ENCODE peak calls at places on chromosomes 2 and 18, in seven cellular contexts. One of them, this sample, is unnamed.
A peak's percentile ranks its signal among the peaks of the same experiment; 100 is the strongest.

GRCh38 chr2:84959045-84959493 is 11.9 kb upstream of the KCMF1 start:
- DNase-seq in A172: peak; percentile 92
- DNase-seq in psoas muscle: no peak
- DNase-seq in stimulated activated CD8-positive, alpha-beta memory T cell treated with anti-CD3 and anti-CD28 coated beads, Interleukin-4, amount 100 ng/mL, for 24 hours: no peak
- DNase-seq in mesothelial cell of epicardium: no peak
- DNase-seq in KBM-7: no peak
- DNase-seq in AG04449: no peak
- DNase-seq in this sample: no peak

GRCh38 chr2:62014102-62014501 is 108.6 kb downstream of the COMMD1 start:
- DNase-seq in A172: no peak
- DNase-seq in psoas muscle: peak; percentile 34
- DNase-seq in stimulated activated CD8-positive, alpha-beta memory T cell treated with anti-CD3 and anti-CD28 coated beads, Interleukin-4, amount 100 ng/mL, for 24 hours: no peak
- DNase-seq in mesothelial cell of epicardium: no peak
- DNase-seq in KBM-7: peak; percentile 38
- DNase-seq in AG04449: peak; percentile 70
- DNase-seq in this sample: peak; percentile 56

GRCh38 chr2:223285505-223286265 is 233.7 kb downstream of the KCNE4 start:
- DNase-seq in A172: no peak
- DNase-seq in psoas muscle: no peak
- DNase-seq in stimulated activated CD8-positive, alpha-beta memory T cell treated with anti-CD3 and anti-CD28 coated beads, Interleukin-4, amount 100 ng/mL, for 24 hours: no peak
- DNase-seq in mesothelial cell of epicardium: no peak
- DNase-seq in KBM-7: no peak
- DNase-seq in AG04449: no peak
- DNase-seq in this sample: no peak

GRCh38 chr2:24613154-24613814 is 122.2 kb downstream of the NCOA1 start:
- DNase-seq in A172: no peak
- DNase-seq in psoas muscle: no peak
- DNase-seq in stimulated activated CD8-positive, alpha-beta memory T cell treated with anti-CD3 and anti-CD28 coated beads, Interleukin-4, amount 100 ng/mL, for 24 hours: no peak
- DNase-seq in mesothelial cell of epicardium: no peak
- DNase-seq in KBM-7: peak; percentile 54
- DNase-seq in AG04449: no peak
- DNase-seq in this sample: no peak

GRCh38 chr2:236855176-236855865 is 230.4 kb upstream of the COPS8 start:
- DNase-seq in A172: no peak
- DNase-seq in psoas muscle: no peak
- DNase-seq in stimulated activated CD8-positive, alpha-beta memory T cell treated with anti-CD3 and anti-CD28 coated beads, Interleukin-4, amount 100 ng/mL, for 24 hours: no peak
- DNase-seq in mesothelial cell of epicardium: no peak
- DNase-seq in KBM-7: no peak
- DNase-seq in AG04449: no peak
- DNase-seq in this sample: no peak

GRCh38 chr2:96098900-96099590 is 17.3 kb downstream of the ADRA2B start:
- DNase-seq in A172: no peak
- DNase-seq in psoas muscle: peak; percentile 49
- DNase-seq in stimulated activated CD8-positive, alpha-beta memory T cell treated with anti-CD3 and anti-CD28 coated beads, Interleukin-4, amount 100 ng/mL, for 24 hours: no peak
- DNase-seq in mesothelial cell of epicardium: no peak
- DNase-seq in KBM-7: no peak
- DNase-seq in AG04449: no peak
- DNase-seq in this sample: peak; percentile 44

GRCh38 chr2:84782717-84783442 is 98.0 kb downstream of the TRABD2A start:
- DNase-seq in A172: no peak
- DNase-seq in psoas muscle: no peak
- DNase-seq in stimulated activated CD8-positive, alpha-beta memory T cell treated with anti-CD3 and anti-CD28 coated beads, Interleukin-4, amount 100 ng/mL, for 24 hours: no peak
- DNase-seq in mesothelial cell of epicardium: no peak
- DNase-seq in KBM-7: no peak
- DNase-seq in AG04449: no peak
- DNase-seq in this sample: no peak

GRCh38 chr2:237213325-237214040 is 127.8 kb downstream of the COPS8 start:
- DNase-seq in A172: no peak
- DNase-seq in psoas muscle: peak; percentile 67
- DNase-seq in stimulated activated CD8-positive, alpha-beta memory T cell treated with anti-CD3 and anti-CD28 coated beads, Interleukin-4, amount 100 ng/mL, for 24 hours: no peak
- DNase-seq in mesothelial cell of epicardium: no peak
- DNase-seq in KBM-7: no peak
- DNase-seq in AG04449: no peak
- DNase-seq in this sample: peak; percentile 83

GRCh38 chr2:217943379-217944321 is 59.1 kb downstream of the TNS1 start:
- DNase-seq in A172: peak; percentile 56
- DNase-seq in psoas muscle: peak; percentile 80
- DNase-seq in stimulated activated CD8-positive, alpha-beta memory T cell treated with anti-CD3 and anti-CD28 coated beads, Interleukin-4, amount 100 ng/mL, for 24 hours: no peak
- DNase-seq in mesothelial cell of epicardium: peak; percentile 53
- DNase-seq in KBM-7: peak; percentile 44
- DNase-seq in AG04449: no peak
- DNase-seq in this sample: peak; percentile 82

GRCh38 chr2:136527560-136527959 is 237.8 kb upstream of the THSD7B start:
- DNase-seq in A172: peak; percentile 5
- DNase-seq in psoas muscle: no peak
- DNase-seq in stimulated activated CD8-positive, alpha-beta memory T cell treated with anti-CD3 and anti-CD28 coated beads, Interleukin-4, amount 100 ng/mL, for 24 hours: no peak
- DNase-seq in mesothelial cell of epicardium: no peak
- DNase-seq in KBM-7: peak; percentile 9
- DNase-seq in AG04449: no peak
- DNase-seq in this sample: no peak

GRCh38 chr2:32624813-32625212 is 3.0 kb upstream of the TTC27 start:
- DNase-seq in A172: no peak
- DNase-seq in psoas muscle: no peak
- DNase-seq in stimulated activated CD8-positive, alpha-beta memory T cell treated with anti-CD3 and anti-CD28 coated beads, Interleukin-4, amount 100 ng/mL, for 24 hours: no peak
- DNase-seq in mesothelial cell of epicardium: no peak
- DNase-seq in KBM-7: no peak
- DNase-seq in AG04449: no peak
- DNase-seq in this sample: no peak

GRCh38 chr18:34707670-34708069 is 2.4 kb upstream of the DTNA start:
- DNase-seq in A172: peak; percentile 94
- DNase-seq in psoas muscle: no peak
- DNase-seq in stimulated activated CD8-positive, alpha-beta memory T cell treated with anti-CD3 and anti-CD28 coated beads, Interleukin-4, amount 100 ng/mL, for 24 hours: no peak
- DNase-seq in mesothelial cell of epicardium: no peak
- DNase-seq in KBM-7: no peak
- DNase-seq in AG04449: peak; percentile 63
- DNase-seq in this sample: peak; percentile 60

GRCh38 chr2:216501854-216502253 is 3.2 kb downstream of the RPL37A start:
- DNase-seq in A172: no peak
- DNase-seq in psoas muscle: no peak
- DNase-seq in stimulated activated CD8-positive, alpha-beta memory T cell treated with anti-CD3 and anti-CD28 coated beads, Interleukin-4, amount 100 ng/mL, for 24 hours: no peak
- DNase-seq in mesothelial cell of epicardium: no peak
- DNase-seq in KBM-7: no peak
- DNase-seq in AG04449: no peak
- DNase-seq in this sample: no peak

GRCh38 chr18:50748243-50749229 is 71.3 kb downstream of the MRO start:
- DNase-seq in A172: no peak
- DNase-seq in psoas muscle: no peak
- DNase-seq in stimulated activated CD8-positive, alpha-beta memory T cell treated with anti-CD3 and anti-CD28 coated beads, Interleukin-4, amount 100 ng/mL, for 24 hours: no peak
- DNase-seq in mesothelial cell of epicardium: no peak
- DNase-seq in KBM-7: no peak
- DNase-seq in AG04449: no peak
- DNase-seq in this sample: no peak

GRCh38 chr2:64404743-64405142 is 49.2 kb upstream of the LGALSL start:
- DNase-seq in A172: no peak
- DNase-seq in psoas muscle: peak; percentile 41
- DNase-seq in stimulated activated CD8-positive, alpha-beta memory T cell treated with anti-CD3 and anti-CD28 coated beads, Interleukin-4, amount 100 ng/mL, for 24 hours: no peak
- DNase-seq in mesothelial cell of epicardium: no peak
- DNase-seq in KBM-7: no peak
- DNase-seq in AG04449: no peak
- DNase-seq in this sample: peak; percentile 38

GRCh38 chr2:66271777-66272176 is 163.1 kb upstream of the MEIS1 start:
- DNase-seq in A172: no peak
- DNase-seq in psoas muscle: no peak
- DNase-seq in stimulated activated CD8-positive, alpha-beta memory T cell treated with anti-CD3 and anti-CD28 coated beads, Interleukin-4, amount 100 ng/mL, for 24 hours: no peak
- DNase-seq in mesothelial cell of epicardium: no peak
- DNase-seq in KBM-7: no peak
- DNase-seq in AG04449: no peak
- DNase-seq in this sample: no peak

GRCh38 chr2:230692760-230693159 is 19.9 kb upstream of the CAB39 start:
- DNase-seq in A172: no peak
- DNase-seq in psoas muscle: no peak
- DNase-seq in stimulated activated CD8-positive, alpha-beta memory T cell treated with anti-CD3 and anti-CD28 coated beads, Interleukin-4, amount 100 ng/mL, for 24 hours: no peak
- DNase-seq in mesothelial cell of epicardium: no peak
- DNase-seq in KBM-7: no peak
- DNase-seq in AG04449: no peak
- DNase-seq in this sample: no peak

GRCh38 chr2:211860224-211860623 is 678.4 kb downstream of the ERBB4 start:
- DNase-seq in A172: peak; percentile 13
- DNase-seq in psoas muscle: no peak
- DNase-seq in stimulated activated CD8-positive, alpha-beta memory T cell treated with anti-CD3 and anti-CD28 coated beads, Interleukin-4, amount 100 ng/mL, for 24 hours: no peak
- DNase-seq in mesothelial cell of epicardium: no peak
- DNase-seq in KBM-7: no peak
- DNase-seq in AG04449: no peak
- DNase-seq in this sample: no peak

GRCh38 chr2:107411267-107411666 is 415.4 kb upstream of the RGPD4 start:
- DNase-seq in A172: no peak
- DNase-seq in psoas muscle: no peak
- DNase-seq in stimulated activated CD8-positive, alpha-beta memory T cell treated with anti-CD3 and anti-CD28 coated beads, Interleukin-4, amount 100 ng/mL, for 24 hours: no peak
- DNase-seq in mesothelial cell of epicardium: no peak
- DNase-seq in KBM-7: no peak
- DNase-seq in AG04449: no peak
- DNase-seq in this sample: no peak

GRCh38 chr2:128449226-128450061 is 130.8 kb upstream of the HS6ST1 start:
- DNase-seq in A172: no peak
- DNase-seq in psoas muscle: no peak
- DNase-seq in stimulated activated CD8-positive, alpha-beta memory T cell treated with anti-CD3 and anti-CD28 coated beads, Interleukin-4, amount 100 ng/mL, for 24 hours: no peak
- DNase-seq in mesothelial cell of epicardium: peak; percentile 13
- DNase-seq in KBM-7: no peak
- DNase-seq in AG04449: no peak
- DNase-seq in this sample: peak; percentile 5

GRCh38 chr2:218783612-218784169 is 1.7 kb downstream of the CYP27A1 start:
- DNase-seq in A172: no peak
- DNase-seq in psoas muscle: no peak
- DNase-seq in stimulated activated CD8-positive, alpha-beta memory T cell treated with anti-CD3 and anti-CD28 coated beads, Interleukin-4, amount 100 ng/mL, for 24 hours: no peak
- DNase-seq in mesothelial cell of epicardium: no peak
- DNase-seq in KBM-7: no peak
- DNase-seq in AG04449: no peak
- DNase-seq in this sample: no peak

GRCh38 chr2:222257645-222258044 is 41.2 kb downstream of the PAX3 start:
- DNase-seq in A172: no peak
- DNase-seq in psoas muscle: no peak
- DNase-seq in stimulated activated CD8-positive, alpha-beta memory T cell treated with anti-CD3 and anti-CD28 coated beads, Interleukin-4, amount 100 ng/mL, for 24 hours: no peak
- DNase-seq in mesothelial cell of epicardium: no peak
- DNase-seq in KBM-7: no peak
- DNase-seq in AG04449: no peak
- DNase-seq in this sample: no peak

GRCh38 chr2:235066895-235067294 is 115.1 kb downstream of the SH3BP4 start:
- DNase-seq in A172: no peak
- DNase-seq in psoas muscle: no peak
- DNase-seq in stimulated activated CD8-positive, alpha-beta memory T cell treated with anti-CD3 and anti-CD28 coated beads, Interleukin-4, amount 100 ng/mL, for 24 hours: no peak
- DNase-seq in mesothelial cell of epicardium: no peak
- DNase-seq in KBM-7: no peak
- DNase-seq in AG04449: no peak
- DNase-seq in this sample: no peak

GRCh38 chr18:13273800-13274199 is 55.2 kb downstream of the LDLRAD4 start:
- DNase-seq in A172: no peak
- DNase-seq in psoas muscle: no peak
- DNase-seq in stimulated activated CD8-positive, alpha-beta memory T cell treated with anti-CD3 and anti-CD28 coated beads, Interleukin-4, amount 100 ng/mL, for 24 hours: no peak
- DNase-seq in mesothelial cell of epicardium: no peak
- DNase-seq in KBM-7: no peak
- DNase-seq in AG04449: no peak
- DNase-seq in this sample: no peak